ENCODE peak calls at places on chromosome 5, in six cellular contexts. V, G, Q, D, M and U are unnamed samples.

GRCh38 chr5:175690025-175690424 is 32.2 kb downstream of the HRH2 start:
- DNase-seq in V (no peak), M (no peak), D (no peak), G (no peak), Q (no peak), U (no peak)

GRCh38 chr5:54217826-54218503 is 92.4 kb downstream of the ARL15 start:
- DNase-seq in D (peak), Q (peak), V (no peak), G (peak), M (peak), U (peak)

GRCh38 chr5:144032375-144032774 is 138.1 kb downstream of the YIPF5 start:
- DNase-seq in D (no peak), V (no peak), M (no peak), G (no peak), Q (no peak), U (no peak)

GRCh38 chr5:132467292-132467984 is 23.1 kb downstream of the IRF1 start:
- DNase-seq in D (no peak), M (no peak), G (no peak), Q (no peak), V (peak), U (peak)

GRCh38 chr5:178293400-178293799 is 60.8 kb upstream of the PHYKPL start:
- DNase-seq in V (peak), M (no peak), D (no peak), Q (no peak), G (no peak), U (no peak)

GRCh38 chr5:80481019-80481893 is 6.6 kb upstream of the FAM151B start:
- DNase-seq in G (peak), D (no peak), V (no peak), M (peak), Q (peak), U (peak)

GRCh38 chr5:125085797-125086505 is 339.5 kb upstream of the ZNF608 start:
- DNase-seq in M (no peak), D (no peak), V (no peak), G (no peak), Q (no peak), U (no peak)

GRCh38 chr5:140785905-140786686 is at the start of gene PCDHA1:
- DNase-seq in M (no peak), V (no peak), Q (peak), G (no peak), D (no peak), U (no peak)

GRCh38 chr5:9302228-9302627 is 243.6 kb downstream of the SEMA5A start:
- DNase-seq in V (no peak), G (no peak), M (no peak), Q (no peak), D (no peak), U (no peak)

GRCh38 chr5:151863566-151863965 is 61.1 kb downstream of the GLRA1 start:
- DNase-seq in D (no peak), Q (no peak), G (no peak), M (no peak), V (no peak), U (no peak)

GRCh38 chr5:27403248-27403882 is 365.0 kb upstream of the CDH9 start:
- DNase-seq in G (no peak), V (no peak), Q (no peak), M (no peak), D (no peak), U (no peak)

GRCh38 chr5:43874772-43875171 is 271.8 kb downstream of the NNT start:
- DNase-seq in Q (no peak), G (no peak), V (no peak), D (no peak), M (no peak), U (no peak)

GRCh38 chr5:133029321-133029720 is 3.0 kb upstream of the ZCCHC10 start:
- DNase-seq in D (no peak), V (no peak), Q (no peak), G (no peak), M (no peak), U (no peak)

GRCh38 chr5:154367101-154367500 is 78.7 kb upstream of the SAP30L start:
- DNase-seq in D (no peak), G (no peak), V (no peak), Q (no peak), M (no peak), U (no peak)